ENCODE peak calls at places on chromosomes 1 and 21, in five cellular contexts. O, I, W, Y and L are unnamed samples.

GRCh38 chr1:200409203-200409760 is 554 bp downstream of the ZNF281 start:
- DNase-seq in I (peak), O (peak), Y (peak), W (no peak), L (no peak)

GRCh38 chr1:207234690-207235089 is 86.8 kb upstream of the CD55 start:
- DNase-seq in O (no peak), W (no peak), Y (no peak), I (no peak), L (no peak)

GRCh38 chr1:182735343-182735742 is 51.0 kb upstream of the RGS8 start:
- DNase-seq in Y (no peak), W (no peak), O (no peak), I (no peak), L (no peak)

GRCh38 chr1:218969021-218969420 is 204.7 kb upstream of the LYPLAL1 start:
- DNase-seq in O (peak), Y (no peak), I (peak), W (no peak), L (no peak)

GRCh38 chr1:29753244-29753643 is 516.9 kb downstream of the PTPRU start:
- DNase-seq in O (no peak), Y (no peak), I (no peak), W (no peak), L (no peak)

GRCh38 chr21:21111309-21111920 is 113.2 kb downstream of the NCAM2 start:
- DNase-seq in W (no peak), I (no peak), Y (no peak), O (no peak), L (no peak)

GRCh38 chr1:156571959-156572662 is at the start of gene IQGAP3:
- DNase-seq in I (peak), Y (peak), W (peak), O (peak), L (peak)

GRCh38 chr1:107057197-107058133 is 991 bp downstream of the PRMT6 start:
- DNase-seq in W (peak), I (peak), Y (peak), O (peak), L (no peak)

GRCh38 chr1:117058810-117059209 is 1.3 kb upstream of the TTF2 start:
- DNase-seq in O (no peak), I (no peak), W (no peak), Y (no peak), L (no peak)

GRCh38 chr1:78483903-78484302 is 6.9 kb upstream of the PTGFR start:
- DNase-seq in I (peak), O (peak), W (peak), Y (no peak), L (no peak)

GRCh38 chr1:1937549-1938275 is 18.6 kb upstream of the TMEM52 start:
- DNase-seq in O (no peak), I (no peak), W (no peak), Y (no peak), L (no peak)

GRCh38 chr1:234260578-234260977 is 112.7 kb upstream of the COA6 start:
- DNase-seq in O (no peak), Y (no peak), W (no peak), I (peak), L (no peak)

GRCh38 chr1:218357893-218358232 is 12.7 kb downstream of the TGFB2 start:
- DNase-seq in W (no peak), Y (no peak), O (peak), I (peak), L (no peak)

GRCh38 chr21:33998809-33999208 is 74.6 kb upstream of the MRPS6 start:
- DNase-seq in W (no peak), I (no peak), O (no peak), Y (no peak), L (no peak)

GRCh38 chr1:38763106-38763505 is 96.5 kb downstream of the RRAGC start:
- DNase-seq in Y (no peak), W (no peak), O (no peak), I (no peak), L (no peak)

GRCh38 chr21:41953831-41954653 is at the start of gene C2CD2:
- DNase-seq in W (peak), I (peak), O (peak), Y (peak), L (no peak)

GRCh38 chr1:25619101-25619890 is 2.7 kb downstream of the MAN1C1 start:
- DNase-seq in O (peak), W (peak), Y (peak), I (no peak), L (no peak)

GRCh38 chr1:203378529-203379271 is 27.8 kb upstream of the FMOD start:
- DNase-seq in W (peak), Y (no peak), I (peak), O (peak), L (peak)

GRCh38 chr1:10642403-10643080 is 153.9 kb downstream of the CASZ1 start:
- DNase-seq in O (no peak), I (no peak), W (no peak), Y (no peak), L (no peak)

GRCh38 chr1:112114540-112114939 is 125.1 kb upstream of the KCND3 start:
- DNase-seq in Y (no peak), O (no peak), I (no peak), W (no peak), L (no peak)

GRCh38 chr1:8406946-8407345 is 89.0 kb downstream of the SLC45A1 start:
- DNase-seq in Y (no peak), I (no peak), W (peak), O (peak), L (no peak)

GRCh38 chr1:93909146-93910050 is at the start of gene GCLM:
- DNase-seq in Y (peak), I (peak), W (peak), O (peak), L (peak)

GRCh38 chr1:169493251-169493650 is 7.5 kb upstream of the SLC19A2 start:
- DNase-seq in W (no peak), Y (no peak), I (no peak), O (no peak), L (no peak)

GRCh38 chr1:20787100-20787774 is at the start of gene HP1BP3:
- DNase-seq in O (peak), Y (peak), I (peak), W (peak), L (no peak)

GRCh38 chr1:233613252-233614172 is at the start of gene KCNK1:
- DNase-seq in O (peak), I (peak), W (peak), Y (peak), L (peak)

GRCh38 chr1:214086945-214087344 is 99.2 kb downstream of the PROX1 start:
- DNase-seq in O (no peak), Y (no peak), I (no peak), W (no peak), L (no peak)
- TF ChIP-seq CTCF in O (no peak), Y (no peak), I (no peak), W (no peak), L (no peak)

GRCh38 chr1:190583862-190584261 is 106.2 kb upstream of the BRINP3 start:
- DNase-seq in I (no peak), Y (no peak), O (no peak), W (no peak), L (no peak)
- H3K4me3 ChIP-seq in I (no peak), Y (no peak), O (no peak), W (no peak), L (no peak)

GRCh38 chr1:59977075-59977410 is 50.5 kb upstream of the CYP2J2 start:
- DNase-seq in Y (no peak), O (no peak), I (no peak), W (no peak), L (no peak)
- TF ChIP-seq CTCF in Y (no peak), O (no peak), I (no peak), W (no peak), L (no peak)

GRCh38 chr1:212410231-212410825 is 4.4 kb downstream of the PACC1 start:
- DNase-seq in O (no peak), I (no peak), Y (no peak), W (no peak), L (no peak)

GRCh38 chr1:212413902-212414327 is 771 bp downstream of the PACC1 start:
- DNase-seq in Y (no peak), W (peak), I (peak), O (peak), L (no peak)

GRCh38 chr1:212414328-212415106 is at the start of gene PACC1:
- DNase-seq in Y (peak), O (peak), W (peak), I (peak), L (no peak)

GRCh38 chr1:212415107-212415841 is 588 bp upstream of the PACC1 start:
- DNase-seq in W (no peak), Y (no peak), I (no peak), O (no peak), L (no peak)

GRCh38 chr1:212412374-212412773 is 2.3 kb downstream of the PACC1 start:
- DNase-seq in I (no peak), O (no peak), Y (no peak), W (no peak), L (no peak)
- H3K4me3 ChIP-seq in I (no peak), O (no peak), Y (no peak), W (no peak), L (no peak)

DNA sequence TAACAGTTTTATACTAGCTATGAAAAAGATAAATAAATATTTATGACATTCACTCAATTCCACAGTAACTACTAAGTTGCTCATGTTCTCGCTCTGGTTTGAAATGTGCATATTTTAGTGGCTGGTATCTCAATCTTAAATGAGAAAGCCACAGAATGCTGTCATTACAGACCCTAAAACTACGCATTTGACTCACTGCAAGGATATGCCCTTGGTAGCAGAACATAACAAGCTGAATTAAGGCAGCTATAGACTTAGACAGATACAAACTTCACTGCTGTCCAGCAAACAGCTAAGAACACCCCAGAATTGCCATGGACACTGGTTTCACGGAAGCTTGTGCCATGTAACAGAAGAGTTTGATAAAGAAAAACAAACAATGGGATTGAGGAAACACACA is 18.9 kb downstream of the DAB1 start:
- DNase-seq in W (no peak), I (no peak), O (no peak), Y (no peak), L (peak)
- TF ChIP-seq CTCF in W (no peak), I (no peak), O (no peak), Y (no peak), L (no peak)

GRCh38 chr1:53500184-53501064 is 41.2 kb downstream of the DMRTB1 start:
- DNase-seq in O (no peak), I (no peak), W (no peak), Y (no peak), L (no peak)

GRCh38 chr1:53499257-53500183 is 40.3 kb downstream of the DMRTB1 start:
- DNase-seq in O (no peak), I (no peak), W (no peak), Y (no peak), L (no peak)

GRCh38 chr1:53503433-53503925 is 44.3 kb downstream of the DMRTB1 start:
- DNase-seq in W (no peak), I (no peak), Y (peak), O (no peak), L (no peak)

GRCh38 chr1:53502641-53503432 is 43.6 kb downstream of the DMRTB1 start:
- DNase-seq in Y (peak), O (no peak), W (no peak), I (no peak), L (no peak)

DNA sequence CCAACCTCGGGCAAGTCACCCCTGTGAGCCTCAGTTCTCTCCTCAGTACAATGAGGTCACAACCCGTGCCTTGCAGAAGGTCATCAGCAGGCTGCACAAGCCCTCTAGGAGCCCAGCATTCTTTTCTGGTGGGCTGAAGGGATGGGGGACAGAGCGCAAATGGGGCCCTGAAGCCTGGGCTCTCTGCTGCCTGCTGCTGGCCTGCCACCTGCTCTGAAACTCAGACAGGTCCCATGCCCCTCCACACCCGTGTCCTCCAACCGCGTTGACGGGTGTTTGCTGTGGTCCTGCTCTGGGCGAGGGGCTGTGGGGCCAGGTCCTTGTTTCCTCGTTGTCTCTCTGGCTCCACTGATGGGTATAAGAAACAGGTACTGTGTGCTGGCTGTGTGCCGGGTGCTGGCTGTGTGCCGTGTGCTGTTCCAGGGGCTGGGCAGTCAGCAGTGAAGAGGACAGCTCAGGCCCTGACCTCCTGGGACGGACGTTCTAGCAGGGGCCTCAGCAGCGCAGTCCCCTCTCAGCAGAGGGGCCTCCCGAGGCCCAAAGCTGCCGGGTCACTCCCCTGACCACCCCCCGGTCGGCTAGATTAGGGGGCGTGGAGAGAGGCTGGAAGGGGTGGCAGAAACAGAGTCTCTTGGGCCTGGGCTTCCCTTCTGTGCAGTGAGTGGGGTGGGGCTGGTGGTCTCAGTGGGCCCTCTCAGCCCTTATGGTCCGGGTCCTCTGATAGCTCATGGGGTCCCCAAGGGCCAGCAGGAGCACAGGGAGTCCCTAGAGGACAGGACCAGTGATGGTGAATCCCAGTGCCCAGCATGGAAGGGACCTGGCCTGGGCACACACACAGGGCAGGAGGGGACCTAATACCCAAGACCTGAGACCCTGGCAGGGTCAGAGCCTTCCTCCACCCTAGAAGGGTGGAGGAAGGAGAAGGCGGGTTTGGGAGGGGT is 42.1 kb downstream of the DMRTB1 start:
- DNase-seq in O (no peak), Y (no peak), W (no peak), I (no peak), L (no peak)
- H3K4me3 ChIP-seq in O (no peak), Y (no peak), W (no peak), I (no peak), L (no peak)

GRCh38 chr1:208997726-208998312 is 585.7 kb upstream of the CAMK1G start:
- DNase-seq in I (peak), Y (no peak), W (peak), O (peak), L (no peak)
- TF ChIP-seq CTCF in I (peak), Y (no peak), W (peak), O (peak), L (peak)

DNA sequence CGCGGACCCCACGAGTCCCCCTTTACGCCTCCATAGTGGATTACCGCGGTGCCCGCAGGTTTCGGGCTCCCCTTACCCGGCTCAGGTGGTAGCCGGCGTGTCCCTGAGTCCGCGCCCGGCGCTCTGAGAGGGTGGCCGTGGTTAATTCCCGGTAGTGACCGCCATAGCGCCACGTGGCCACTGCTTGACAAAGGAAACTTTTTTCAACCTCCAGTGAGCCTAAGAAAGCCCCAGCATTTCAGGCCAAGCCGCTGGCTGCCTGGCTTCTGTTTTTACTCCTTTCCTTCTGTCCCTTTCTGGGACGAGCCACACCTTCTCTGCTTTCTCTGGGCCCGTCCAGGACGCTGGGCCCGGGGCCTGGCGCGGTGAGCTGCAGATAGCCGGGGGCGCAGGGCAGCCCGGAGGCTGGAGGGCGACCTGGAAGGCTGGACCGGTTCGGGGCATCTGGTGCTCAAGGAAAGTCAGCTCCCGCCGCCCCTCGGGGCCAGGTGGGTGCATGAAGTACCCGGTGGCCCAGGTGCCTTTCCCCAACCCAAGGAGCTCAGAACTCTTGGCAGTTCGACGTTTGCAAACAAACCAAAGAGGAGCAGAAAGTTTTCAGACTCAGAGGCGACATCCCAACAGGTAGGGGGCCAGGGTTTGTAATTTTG is 540 bp upstream of the C1orf198 start:
- DNase-seq in Y (no peak), W (peak), I (peak), O (peak), L (no peak)
- H3K4me3 ChIP-seq in Y (peak), W (peak), I (peak), O (peak), L (peak)

GRCh38 chr1:32072622-32073386 is at the start of gene TMEM39B:
- DNase-seq in I (peak), Y (peak), O (peak), W (peak), L (no peak)
- TF ChIP-seq CTCF in I (no peak), Y (no peak), O (peak), W (no peak), L (no peak)

DNA sequence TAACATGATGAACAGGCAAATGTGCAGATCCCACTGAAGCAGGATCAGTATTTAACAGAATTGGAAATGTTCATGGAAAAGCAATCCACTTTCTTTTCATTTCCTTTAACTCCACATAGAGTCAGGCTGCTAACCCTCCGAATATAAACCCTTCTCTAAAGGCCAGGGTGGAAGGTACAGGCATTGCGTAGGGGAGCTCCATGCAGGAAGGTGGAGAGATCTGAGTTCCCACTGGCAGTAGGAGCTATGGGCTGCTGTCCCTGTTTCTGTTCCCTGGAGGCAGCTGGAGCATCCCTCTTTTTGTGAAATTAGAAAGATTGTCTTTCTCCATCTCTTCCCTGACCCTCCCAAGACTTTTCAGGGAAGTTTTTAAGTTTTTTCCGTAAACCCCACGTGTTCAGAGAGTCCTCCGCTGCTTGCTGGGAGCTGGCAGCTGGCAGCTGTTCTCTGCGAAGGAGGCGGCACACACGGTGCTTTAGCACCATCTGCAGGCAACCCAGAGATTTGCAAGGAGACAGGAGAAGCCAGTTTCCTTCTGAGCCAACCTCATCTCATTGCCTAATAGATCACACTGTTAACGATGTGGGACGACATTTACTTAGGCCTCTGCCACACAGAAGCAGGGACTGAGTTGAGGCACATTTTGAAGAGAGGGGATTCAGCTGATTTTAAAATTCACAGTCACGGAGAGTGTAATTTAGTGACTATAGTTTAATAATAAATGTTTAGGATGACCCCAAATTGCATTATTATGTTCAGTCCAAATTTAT is 55.4 kb upstream of the HOOK1 start:
- DNase-seq in O (peak), I (peak), W (peak), Y (peak), L (peak)
- H3K4me3 ChIP-seq in O (no peak), I (no peak), W (no peak), Y (peak), L (no peak)